ENCODE peak calls at places on chromosomes 13 and 19, in six cellular contexts. K is PC-3; B is cardiac muscle cell; T is activated naive CD4-positive, alpha-beta T cell treated with anti-CD3 and anti-CD28 coated beads, Interleukin-2, amount 10 ng/mL, durations not matched to agents 7 days and 5 days; I is naive thymus-derived CD4-positive, alpha-beta T cell; Y is GM03348. Z is an unnamed sample.

GRCh38 chr19:40388486-40388885 is 1.5 kb downstream of the HIPK4 start:
- DNase-seq in K (no peak), B (no peak), T (no peak), I (no peak), Y (no peak), Z (no peak)

GRCh38 chr13:76948139-76948538 is at the start of gene ACOD1:
- DNase-seq in K (peak; percentile 64), B (no peak), T (no peak), I (no peak), Y (no peak), Z (no peak)

GRCh38 chr13:110683203-110683883 is 22.6 kb downstream of the CARS2 start:
- DNase-seq in K (peak; percentile 19), B (peak; percentile 6), T (peak; percentile 54), I (peak; percentile 14), Y (no peak), Z (peak; percentile 15)

GRCh38 chr13:43316997-43317396 is 293.6 kb downstream of the DNAJC15 start:
- DNase-seq in K (no peak), B (no peak), T (no peak), I (no peak), Y (peak; percentile 66), Z (no peak)

GRCh38 chr13:43031881-43032280 is 8.5 kb downstream of the DNAJC15 start:
- DNase-seq in K (no peak), B (no peak), T (no peak), I (no peak), Y (no peak), Z (no peak)

GRCh38 chr19:49635530-49636229 is 4.3 kb downstream of the RRAS start:
- DNase-seq in K (no peak), B (no peak), T (no peak), I (no peak), Y (no peak), Z (no peak)

GRCh38 chr19:10505583-10506229 is 2.5 kb upstream of the KEAP1 start:
- DNase-seq in K (peak; percentile 79), B (peak; percentile 76), T (peak; percentile 90), I (peak; percentile 74), Y (peak; percentile 79), Z (peak; percentile 81)

GRCh38 chr19:6108721-6109633 is 1.3 kb downstream of the RFX2 start:
- DNase-seq in K (peak; percentile 47), B (no peak), T (peak; percentile 65), I (peak; percentile 64), Y (peak; percentile 59), Z (peak; percentile 65)

GRCh38 chr19:50607874-50608785 is 31.6 kb downstream of the SYT3 start:
- DNase-seq in K (peak; percentile 34), B (peak; percentile 99), T (peak; percentile 76), I (peak; percentile 54), Y (peak; percentile 71), Z (peak; percentile 62)

GRCh38 chr13:47726394-47726793 is 274.7 kb downstream of the SUCLA2 start:
- DNase-seq in K (peak; percentile 19), B (no peak), T (no peak), I (no peak), Y (no peak), Z (no peak)

GRCh38 chr19:34253711-34254551 is 423 bp upstream of the GARRE1 start:
- DNase-seq in K (peak; percentile 69), B (peak; percentile 93), T (peak; percentile 93), I (no peak), Y (peak; percentile 92), Z (no peak)

GRCh38 chr19:6253886-6254285 is 25.9 kb downstream of the MLLT1 start:
- DNase-seq in K (no peak), B (no peak), T (no peak), I (no peak), Y (no peak), Z (no peak)

GRCh38 chr13:77565635-77566034 is 30.1 kb downstream of the SCEL start:
- DNase-seq in K (peak; percentile 66), B (peak; percentile 53), T (no peak), I (peak; percentile 25), Y (peak; percentile 32), Z (no peak)

GRCh38 chr13:33009019-33009418 is 7.2 kb upstream of the KL start:
- DNase-seq in K (no peak), B (no peak), T (no peak), I (no peak), Y (no peak), Z (no peak)

GRCh38 chr13:100128373-100128772 is 39.5 kb downstream of the PCCA start:
- DNase-seq in K (no peak), B (no peak), T (no peak), I (no peak), Y (no peak), Z (no peak)

GRCh38 chr13:75417647-75418046 is 64.3 kb downstream of the TBC1D4 start:
- DNase-seq in K (peak; percentile 83), B (no peak), T (no peak), I (no peak), Y (no peak), Z (no peak)

GRCh38 chr13:30585748-30586262 is 31.9 kb upstream of the USPL1 start:
- DNase-seq in K (peak; percentile 89), B (no peak), T (no peak), I (no peak), Y (peak; percentile 7), Z (no peak)

GRCh38 chr19:40588926-40589569 is 12.1 kb upstream of the LTBP4 start:
- DNase-seq in K (no peak), B (no peak), T (no peak), I (no peak), Y (no peak), Z (no peak)

GRCh38 chr13:35984776-35985453 is 146.3 kb downstream of the DCLK1 start:
- DNase-seq in K (no peak), B (peak; percentile 13), T (no peak), I (no peak), Y (no peak), Z (no peak)

GRCh38 chr19:50817941-50818858 is 5.4 kb downstream of the KLK1 start:
- DNase-seq in K (peak; percentile 59), B (peak; percentile 81), T (peak; percentile 72), I (no peak), Y (peak; percentile 60), Z (no peak)

GRCh38 chr19:37470216-37470615 is 1.1 kb downstream of the ZNF570 start:
- DNase-seq in K (no peak), B (no peak), T (no peak), I (no peak), Y (peak; percentile 1), Z (no peak)

GRCh38 chr19:43759515-43759914 is 4.8 kb upstream of the SMG9 start:
- DNase-seq in K (peak; percentile 71), B (no peak), T (no peak), I (no peak), Y (peak; percentile 73), Z (no peak)

GRCh38 chr13:20230913-20231838 is 943 bp downstream of the GJB6 start:
- DNase-seq in K (no peak), B (no peak), T (peak; percentile 41), I (peak; percentile 21), Y (no peak), Z (no peak)

GRCh38 chr13:98377635-98378378 is 199.1 kb downstream of the STK24 start:
- DNase-seq in K (no peak), B (no peak), T (no peak), I (no peak), Y (no peak), Z (no peak)

GRCh38 chr13:52845334-52845761 is 3.1 kb downstream of the PCDH8 start:
- DNase-seq in K (no peak), B (peak; percentile 47), T (peak; percentile 31), I (no peak), Y (no peak), Z (no peak)

GRCh38 chr19:18419699-18420460 is 682 bp downstream of the SSBP4 start:
- DNase-seq in K (peak; percentile 35), B (no peak), T (peak; percentile 71), I (no peak), Y (no peak), Z (peak; percentile 51)

GRCh38 chr19:703651-704446 is 4.9 kb upstream of the PALM start:
- DNase-seq in K (peak; percentile 57), B (peak; percentile 73), T (peak; percentile 70), I (peak; percentile 44), Y (peak; percentile 71), Z (peak; percentile 48)

GRCh38 chr19:56377105-56377924 is 16.0 kb downstream of the ZNF582 start:
- DNase-seq in K (peak; percentile 27), B (no peak), T (no peak), I (no peak), Y (no peak), Z (no peak)

GRCh38 chr13:99528547-99528946 is 27.3 kb downstream of the TM9SF2 start:
- DNase-seq in K (peak; percentile 25), B (peak; percentile 43), T (peak; percentile 74), I (peak; percentile 57), Y (no peak), Z (peak; percentile 40)

GRCh38 chr19:10408511-10409291 is 5.4 kb upstream of the CDC37 start:
- DNase-seq in K (no peak), B (no peak), T (peak; percentile 85), I (no peak), Y (no peak), Z (peak; percentile 60)

GRCh38 chr19:10858204-10858828 is 10.1 kb downstream of the C19orf38 start:
- DNase-seq in K (peak; percentile 42), B (peak; percentile 53), T (peak; percentile 47), I (no peak), Y (peak; percentile 55), Z (no peak)

GRCh38 chr19:33689138-33689746 is 67.5 kb downstream of the CHST8 start:
- DNase-seq in K (no peak), B (no peak), T (no peak), I (no peak), Y (no peak), Z (no peak)

GRCh38 chr19:50406829-50407228 is 11.9 kb upstream of the SPIB start:
- DNase-seq in K (no peak), B (no peak), T (no peak), I (no peak), Y (no peak), Z (no peak)

GRCh38 chr13:54574791-54575190 is 1546.2 kb downstream of the OLFM4 start:
- DNase-seq in K (peak; percentile 4), B (no peak), T (no peak), I (no peak), Y (no peak), Z (no peak)

Z was measured in CD4-positive, alpha-beta memory T cell.